ENCODE peak calls at places on chromosomes 6 and 20, in seven cellular contexts. J is colonic mucosa; D is heart left ventricle; H is MCF 10A; W is CD8-positive, alpha-beta T cell; U is BJ; O is hepatocyte. A is an unnamed sample.
A peak's percentile ranks its signal among the peaks of the same experiment; 100 is the strongest.

GRCh38 chr20:39876974-39877615 is 811.9 kb downstream of the MAFB start:
- DNase-seq in H (no peak), U (no peak), W (no peak), J (no peak), D (no peak), O (peak; percentile 15), A (no peak)

GRCh38 chr6:159114569-159114968 is 54.6 kb upstream of the FNDC1 start:
- DNase-seq in W (no peak), U (no peak), J (no peak), O (no peak), D (no peak), H (no peak), A (no peak)

GRCh38 chr6:54981276-54981609 is 134.7 kb downstream of the FAM83B start:
- DNase-seq in U (no peak), H (no peak), D (no peak), J (no peak), W (no peak), O (no peak), A (no peak)

GRCh38 chr20:33272155-33272873 is 10.7 kb upstream of the BPIFB1 start:
- DNase-seq in D (no peak), H (no peak), W (no peak), U (no peak), O (no peak), J (no peak), A (no peak)

GRCh38 chr6:35487653-35488516 is 9.0 kb downstream of the TEAD3 start:
- DNase-seq in O (peak; percentile 60), H (peak; percentile 67), W (no peak), U (no peak), D (no peak), J (peak; percentile 84), A (no peak)

GRCh38 chr20:24406761-24407550 is 62.5 kb upstream of the SYNDIG1 start:
- DNase-seq in J (no peak), H (no peak), U (no peak), W (no peak), D (no peak), O (no peak), A (no peak)

GRCh38 chr20:37308098-37309050 is 18.9 kb downstream of the MANBAL start:
- DNase-seq in J (no peak), U (no peak), H (no peak), D (peak; percentile 39), O (peak; percentile 72), W (no peak), A (peak; percentile 92)

GRCh38 chr6:46296586-46296985 is 125.8 kb upstream of the ENPP5 start:
- DNase-seq in J (no peak), H (peak; percentile 4), U (no peak), O (no peak), W (no peak), D (no peak), A (no peak)

GRCh38 chr6:62042444-62042843 is 243.6 kb downstream of the KHDRBS2 start:
- DNase-seq in H (no peak), D (no peak), J (no peak), W (no peak), U (no peak), O (no peak), A (peak; percentile 10)

GRCh38 chr6:33851959-33852358 is 48.2 kb upstream of the MLN start:
- DNase-seq in D (no peak), H (peak; percentile 38), O (peak; percentile 54), U (no peak), J (peak; percentile 27), W (no peak), A (no peak)

GRCh38 chr6:15881150-15881549 is 218.3 kb upstream of the DTNBP1 start:
- DNase-seq in O (no peak), H (no peak), D (peak; percentile 26), U (no peak), J (no peak), W (no peak), A (no peak)

GRCh38 chr6:158321960-158322359 is 9.7 kb downstream of the TULP4 start:
- DNase-seq in H (peak; percentile 60), J (no peak), W (no peak), U (peak; percentile 46), O (peak; percentile 40), D (no peak), A (no peak)

GRCh38 chr20:44979090-44979621 is 12.8 kb downstream of the STK4 start:
- DNase-seq in W (peak; percentile 70), O (no peak), U (no peak), D (peak; percentile 20), H (no peak), J (peak; percentile 53), A (peak; percentile 91)

GRCh38 chr20:51565741-51566140 is 23.2 kb upstream of the NFATC2 start:
- DNase-seq in H (no peak), W (no peak), U (no peak), O (no peak), J (no peak), D (no peak), A (peak; percentile 28)

DNA sequence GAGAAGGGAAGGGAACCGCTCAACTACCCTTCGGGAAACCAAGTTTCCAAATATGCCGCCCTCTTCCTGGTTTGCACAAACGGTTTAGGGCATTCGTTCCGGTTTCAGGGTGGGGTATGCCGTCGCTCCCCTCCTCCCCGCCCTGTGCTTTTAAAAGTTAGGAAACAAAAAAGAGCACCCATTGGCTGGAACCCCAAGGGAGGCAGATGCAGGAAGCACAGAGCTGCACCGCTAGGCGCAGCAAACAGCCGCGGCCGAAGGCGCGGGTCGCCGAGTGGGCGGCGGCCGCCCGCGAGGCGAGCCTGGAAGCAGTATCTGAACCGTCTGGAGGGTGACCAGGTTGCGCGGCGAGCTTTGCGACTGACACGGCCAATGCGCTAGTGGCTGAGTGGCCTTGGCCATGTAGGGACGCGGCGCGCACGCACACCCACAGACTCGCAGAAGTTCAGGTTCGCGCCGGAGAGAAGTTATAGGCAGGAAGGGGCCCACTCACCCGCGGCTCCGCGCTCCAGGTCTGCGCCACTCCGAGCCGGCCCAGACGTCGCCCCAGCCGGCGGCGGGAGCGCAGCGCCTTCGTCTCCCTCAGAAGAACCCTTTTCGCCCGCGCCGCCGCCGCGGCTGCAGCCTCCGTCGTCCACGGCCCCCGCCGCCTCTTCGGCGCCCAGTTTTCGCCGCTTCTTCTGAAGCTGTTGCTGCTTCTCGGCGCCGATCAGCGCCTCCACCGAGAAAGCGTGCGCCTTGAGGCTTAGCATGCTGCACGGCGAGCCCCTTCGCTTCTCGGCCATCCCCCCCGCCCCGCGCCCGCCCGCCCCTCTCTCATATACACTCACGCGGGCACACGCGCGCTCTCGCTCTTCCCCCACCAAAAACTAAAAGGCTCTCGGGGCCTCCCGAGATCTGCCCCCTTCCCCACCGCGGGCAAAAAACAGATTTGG is 734 bp downstream of the TBX18 start:
- DNase-seq in W (no peak), H (no peak), O (peak; percentile 61), J (no peak), D (peak; percentile 32), U (peak; percentile 66), A (no peak)
- TF ChIP-seq CTCF in W (no peak), H (no peak), O (no peak), J (no peak), D (no peak), U (peak; percentile 13), A (no peak)

DNA sequence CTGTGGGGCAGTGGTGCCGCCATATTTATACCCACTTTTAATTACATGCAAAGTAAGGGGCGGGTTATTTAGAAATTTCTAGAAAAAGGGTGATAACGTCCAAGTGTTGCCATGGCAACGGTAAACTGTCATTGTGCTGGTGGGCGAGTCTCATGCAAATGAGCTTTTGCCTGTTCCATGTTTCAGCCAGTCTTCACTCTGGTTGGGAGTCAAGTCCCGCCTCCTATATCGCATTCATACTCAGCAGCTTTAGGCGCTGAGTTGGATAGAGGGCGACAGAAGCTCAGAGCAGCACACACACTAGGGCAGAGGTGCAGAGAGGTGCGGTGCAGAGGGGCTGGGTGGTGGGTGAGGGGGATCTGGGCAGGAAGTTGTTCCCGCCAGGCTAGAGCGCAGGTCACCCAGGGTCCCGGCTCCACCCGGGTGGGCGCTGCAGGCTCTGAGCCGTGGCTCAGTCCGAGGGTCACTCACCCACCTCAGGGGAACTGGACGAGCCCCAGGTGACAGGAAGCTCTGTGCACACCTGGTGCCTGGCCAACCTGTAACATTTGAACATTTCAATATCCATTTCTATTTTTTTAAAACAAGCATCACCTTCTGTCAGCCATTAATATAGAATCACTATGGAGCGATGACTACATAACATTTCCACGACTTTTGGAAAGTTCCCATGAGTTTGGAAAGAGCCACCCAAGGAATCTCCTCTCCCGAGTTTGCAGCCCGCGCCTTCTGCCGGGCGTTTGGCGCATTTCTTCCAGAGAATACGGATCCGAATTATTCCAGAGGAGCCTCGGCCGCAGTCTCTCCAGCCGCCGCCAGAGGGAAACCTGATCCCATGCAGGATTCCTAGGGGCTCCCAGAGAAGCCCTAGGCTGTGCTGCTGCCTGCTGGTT is 89.1 kb upstream of the PHACTR3 start:
- DNase-seq in W (no peak), J (peak; percentile 74), H (peak; percentile 75), U (no peak), O (peak; percentile 91), D (peak; percentile 57), A (no peak)
- TF ChIP-seq CTCF in W (no peak), J (peak; percentile 78), H (peak; percentile 80), U (peak; percentile 88), O (peak; percentile 91), D (peak; percentile 86), A (peak; percentile 34)

DNA sequence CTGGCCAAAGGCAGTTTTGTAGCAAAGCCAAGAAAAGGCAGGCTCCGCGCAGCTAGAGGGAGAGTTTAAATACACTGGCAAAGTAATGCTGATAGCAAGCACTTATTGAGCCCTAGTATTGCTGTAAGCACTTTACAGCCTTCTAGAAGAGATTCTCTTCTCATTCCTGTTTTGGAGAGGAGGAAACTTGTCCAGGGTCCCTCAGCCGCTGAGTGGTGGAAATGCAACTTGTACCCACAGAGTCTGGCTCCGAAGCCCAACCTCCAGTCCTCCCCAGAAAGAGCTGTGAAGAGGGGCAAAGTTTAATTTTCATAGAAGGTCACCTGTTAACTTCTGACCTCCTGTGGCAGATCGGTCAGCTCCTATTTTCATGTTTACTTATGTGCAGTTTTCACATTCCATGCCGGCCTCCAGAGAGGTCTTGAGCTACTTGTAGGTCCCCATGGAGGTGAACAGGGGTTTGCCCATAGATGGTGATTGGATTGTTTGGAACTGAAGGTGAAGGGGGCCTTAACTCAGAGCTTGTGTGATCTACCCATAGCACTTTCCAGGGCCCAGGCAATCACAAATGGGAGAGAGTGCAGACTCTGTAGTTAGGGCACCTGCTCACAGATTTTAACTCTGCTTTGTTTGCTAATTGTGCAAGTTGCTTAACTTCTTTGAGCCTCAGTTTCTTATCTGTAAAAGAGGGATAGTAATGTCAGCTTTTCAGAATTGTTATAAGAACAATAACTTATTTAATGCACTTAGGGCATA is 70.7 kb downstream of the LYRM2 start:
- DNase-seq in D (no peak), O (no peak), W (no peak), H (no peak), J (no peak), U (no peak), A (no peak)
- TF ChIP-seq CTCF in D (no peak), O (no peak), W (no peak), H (no peak), J (no peak), U (no peak), A (no peak)

GRCh38 chr20:50152394-50153152 is 950 bp downstream of the PEDS1 start:
- DNase-seq in W (no peak), H (peak; percentile 76), J (peak; percentile 59), U (no peak), O (peak; percentile 65), D (no peak), A (no peak)

GRCh38 chr20:50153153-50153499 is 397 bp downstream of the PEDS1 start:
- DNase-seq in O (no peak), J (peak; percentile 46), W (no peak), U (no peak), D (no peak), H (peak; percentile 24), A (no peak)

GRCh38 chr20:50151034-50151743 is 2.3 kb downstream of the PEDS1 start:
- DNase-seq in W (no peak), J (peak; percentile 78), U (no peak), H (no peak), O (no peak), D (no peak), A (no peak)

GRCh38 chr20:50149481-50150254 is 3.9 kb downstream of the PEDS1 start:
- DNase-seq in D (no peak), U (no peak), W (no peak), O (no peak), J (no peak), H (no peak), A (no peak)

GRCh38 chr20:50153500-50154377 is at the start of gene PEDS1:
- DNase-seq in W (peak; percentile 89), H (peak; percentile 85), J (peak; percentile 89), U (no peak), O (peak; percentile 97), D (peak; percentile 94), A (peak; percentile 90)
- TF ChIP-seq CTCF in W (no peak), H (no peak), J (no peak), U (no peak), O (no peak), D (no peak), A (no peak)